ENCODE peak calls at places on chromosomes 5 and 9, in nine cellular contexts. One of them, this sample, is unnamed.

GRCh38 chr9:114908104-114908621 is 22.2 kb downstream of the TNFSF8 start:
- DNase-seq in left ventricle myocardium inferior: no peak
- DNase-seq in A549: peak
- DNase-seq in fibroblast of lung: peak
- DNase-seq in kidney: no peak
- DNase-seq in fibroblast of mammary gland: peak
- DNase-seq in brain microvascular endothelial cell: no peak
- DNase-seq in colonic mucosa: peak
- DNase-seq in astrocyte of the cerebellum: no peak
- DNase-seq in this sample: no peak

GRCh38 chr5:150163547-150164059 is 3.0 kb upstream of the CDX1 start:
- DNase-seq in brain microvascular endothelial cell: no peak
- DNase-seq in astrocyte of the cerebellum: no peak
- DNase-seq in fibroblast of mammary gland: no peak
- DNase-seq in A549: no peak
- DNase-seq in colonic mucosa: peak
- DNase-seq in left ventricle myocardium inferior: peak
- DNase-seq in fibroblast of lung: no peak
- DNase-seq in kidney: no peak
- DNase-seq in this sample: no peak

GRCh38 chr9:698276-698675 is 143.2 kb upstream of the DMRT1 start:
- DNase-seq in kidney: no peak
- DNase-seq in fibroblast of mammary gland: peak
- DNase-seq in fibroblast of lung: peak
- DNase-seq in left ventricle myocardium inferior: no peak
- DNase-seq in A549: no peak
- DNase-seq in astrocyte of the cerebellum: no peak
- DNase-seq in colonic mucosa: no peak
- DNase-seq in brain microvascular endothelial cell: peak
- DNase-seq in this sample: no peak

GRCh38 chr5:474826-475661 is 32.1 kb downstream of the EXOC3 start:
- DNase-seq in brain microvascular endothelial cell: no peak
- DNase-seq in astrocyte of the cerebellum: no peak
- DNase-seq in A549: no peak
- DNase-seq in fibroblast of mammary gland: no peak
- DNase-seq in fibroblast of lung: peak
- DNase-seq in left ventricle myocardium inferior: peak
- DNase-seq in colonic mucosa: no peak
- DNase-seq in kidney: peak
- DNase-seq in this sample: no peak

GRCh38 chr5:130545291-130545690 is 619.8 kb downstream of the HINT1 start:
- DNase-seq in fibroblast of mammary gland: peak
- DNase-seq in astrocyte of the cerebellum: no peak
- DNase-seq in fibroblast of lung: no peak
- DNase-seq in brain microvascular endothelial cell: no peak
- DNase-seq in left ventricle myocardium inferior: no peak
- DNase-seq in kidney: no peak
- DNase-seq in A549: no peak
- DNase-seq in colonic mucosa: no peak
- DNase-seq in this sample: no peak

GRCh38 chr5:93990504-93991085 is 249.2 kb upstream of the POU5F2 start:
- DNase-seq in left ventricle myocardium inferior: no peak
- DNase-seq in brain microvascular endothelial cell: no peak
- DNase-seq in colonic mucosa: peak
- DNase-seq in A549: no peak
- DNase-seq in astrocyte of the cerebellum: no peak
- DNase-seq in kidney: no peak
- DNase-seq in fibroblast of mammary gland: peak
- DNase-seq in fibroblast of lung: no peak
- DNase-seq in this sample: no peak

GRCh38 chr9:88678431-88678830 is 143.5 kb downstream of the NXNL2 start:
- DNase-seq in left ventricle myocardium inferior: no peak
- DNase-seq in fibroblast of mammary gland: no peak
- DNase-seq in fibroblast of lung: no peak
- DNase-seq in astrocyte of the cerebellum: no peak
- DNase-seq in colonic mucosa: no peak
- DNase-seq in kidney: no peak
- DNase-seq in A549: no peak
- DNase-seq in brain microvascular endothelial cell: no peak
- DNase-seq in this sample: no peak

GRCh38 chr9:122213589-122214413 is 15.0 kb downstream of the LHX6 start:
- DNase-seq in left ventricle myocardium inferior: no peak
- DNase-seq in colonic mucosa: peak
- DNase-seq in astrocyte of the cerebellum: no peak
- DNase-seq in A549: peak
- DNase-seq in fibroblast of lung: no peak
- DNase-seq in brain microvascular endothelial cell: no peak
- DNase-seq in fibroblast of mammary gland: no peak
- DNase-seq in kidney: peak
- DNase-seq in this sample: no peak

GRCh38 chr5:1637639-1638481 is 114.1 kb upstream of the LPCAT1 start:
- DNase-seq in astrocyte of the cerebellum: no peak
- DNase-seq in fibroblast of lung: no peak
- DNase-seq in brain microvascular endothelial cell: no peak
- DNase-seq in left ventricle myocardium inferior: no peak
- DNase-seq in kidney: no peak
- DNase-seq in colonic mucosa: no peak
- DNase-seq in A549: no peak
- DNase-seq in fibroblast of mammary gland: no peak
- DNase-seq in this sample: no peak

GRCh38 chr5:32017638-32018429 is 156.3 kb downstream of the GOLPH3 start:
- DNase-seq in astrocyte of the cerebellum: peak
- DNase-seq in left ventricle myocardium inferior: no peak
- DNase-seq in kidney: no peak
- DNase-seq in fibroblast of lung: peak
- DNase-seq in A549: no peak
- DNase-seq in colonic mucosa: no peak
- DNase-seq in brain microvascular endothelial cell: no peak
- DNase-seq in fibroblast of mammary gland: peak
- DNase-seq in this sample: no peak

GRCh38 chr5:67268233-67269011 is 71.8 kb upstream of the CD180 start:
- DNase-seq in brain microvascular endothelial cell: peak
- DNase-seq in fibroblast of lung: peak
- DNase-seq in left ventricle myocardium inferior: peak
- DNase-seq in kidney: peak
- DNase-seq in astrocyte of the cerebellum: peak
- DNase-seq in colonic mucosa: peak
- DNase-seq in fibroblast of mammary gland: peak
- DNase-seq in A549: peak
- DNase-seq in this sample: peak

GRCh38 chr5:75007537-75007847 is 44.9 kb downstream of the GCNT4 start:
- DNase-seq in fibroblast of lung: peak
- DNase-seq in fibroblast of mammary gland: peak
- DNase-seq in brain microvascular endothelial cell: peak
- DNase-seq in A549: no peak
- DNase-seq in kidney: no peak
- DNase-seq in left ventricle myocardium inferior: no peak
- DNase-seq in astrocyte of the cerebellum: no peak
- DNase-seq in colonic mucosa: no peak
- DNase-seq in this sample: no peak

GRCh38 chr5:9233712-9234111 is 312.2 kb downstream of the SEMA5A start:
- DNase-seq in colonic mucosa: no peak
- DNase-seq in A549: no peak
- DNase-seq in brain microvascular endothelial cell: peak
- DNase-seq in astrocyte of the cerebellum: peak
- DNase-seq in fibroblast of lung: peak
- DNase-seq in kidney: no peak
- DNase-seq in left ventricle myocardium inferior: no peak
- DNase-seq in fibroblast of mammary gland: no peak
- DNase-seq in this sample: peak

GRCh38 chr5:10886497-10886896 is 125.5 kb upstream of the DAP start:
- DNase-seq in fibroblast of mammary gland: no peak
- DNase-seq in colonic mucosa: no peak
- DNase-seq in A549: no peak
- DNase-seq in astrocyte of the cerebellum: no peak
- DNase-seq in brain microvascular endothelial cell: no peak
- DNase-seq in left ventricle myocardium inferior: no peak
- DNase-seq in kidney: no peak
- DNase-seq in fibroblast of lung: no peak
- DNase-seq in this sample: no peak

GRCh38 chr5:10620346-10620745 is 56.5 kb downstream of the ANKRD33B start:
- DNase-seq in fibroblast of lung: no peak
- DNase-seq in colonic mucosa: no peak
- DNase-seq in fibroblast of mammary gland: no peak
- DNase-seq in A549: no peak
- DNase-seq in astrocyte of the cerebellum: no peak
- DNase-seq in left ventricle myocardium inferior: no peak
- DNase-seq in kidney: no peak
- DNase-seq in brain microvascular endothelial cell: no peak
- DNase-seq in this sample: no peak

GRCh38 chr5:71658916-71659661 is 60.0 kb upstream of the CARTPT start:
- DNase-seq in fibroblast of mammary gland: peak
- DNase-seq in brain microvascular endothelial cell: no peak
- DNase-seq in colonic mucosa: no peak
- DNase-seq in left ventricle myocardium inferior: no peak
- DNase-seq in kidney: no peak
- DNase-seq in A549: no peak
- DNase-seq in astrocyte of the cerebellum: no peak
- DNase-seq in fibroblast of lung: no peak
- DNase-seq in this sample: no peak

DNA sequence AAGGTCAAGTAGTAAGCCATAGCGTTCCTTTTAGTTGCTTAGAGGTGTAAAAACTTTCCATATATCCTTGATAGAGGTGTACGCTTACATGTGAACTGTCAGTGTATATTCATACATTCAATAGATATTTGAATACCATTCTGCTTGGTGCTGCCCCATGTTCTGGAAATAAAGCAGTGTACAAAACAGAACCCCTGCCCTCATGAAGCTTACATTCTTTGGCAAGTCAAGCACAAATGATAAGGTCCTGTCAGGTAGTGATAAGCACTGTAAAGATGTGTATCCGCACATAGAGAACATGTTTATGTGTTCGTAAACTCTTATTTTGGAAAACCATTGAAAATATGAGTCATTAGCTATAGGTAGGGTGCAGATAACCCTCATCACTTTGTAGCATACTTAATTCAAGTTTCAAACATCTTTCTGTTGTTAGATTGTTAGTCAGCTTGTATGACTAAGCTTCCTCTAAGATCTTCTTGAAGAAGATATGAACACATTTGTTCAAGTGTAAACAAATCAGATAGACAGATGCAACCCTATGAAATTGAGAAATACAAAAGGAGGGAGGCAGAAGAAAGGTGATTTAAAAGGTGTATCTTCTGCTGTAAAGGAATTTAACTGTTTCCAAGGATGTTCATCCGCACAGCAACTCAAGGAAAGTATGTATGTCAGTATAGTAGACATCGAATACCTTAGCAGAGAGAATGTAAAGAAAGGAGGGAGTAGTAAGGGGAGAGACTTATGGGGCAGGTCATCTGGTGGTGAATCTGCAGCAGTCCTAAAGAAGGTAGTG is 1.6 kb downstream of the GTF3C4 start:
- DNase-seq in kidney: no peak
- DNase-seq in astrocyte of the cerebellum: no peak
- DNase-seq in A549: no peak
- DNase-seq in colonic mucosa: no peak
- DNase-seq in left ventricle myocardium inferior: no peak
- DNase-seq in fibroblast of lung: no peak
- DNase-seq in brain microvascular endothelial cell: no peak
- DNase-seq in fibroblast of mammary gland: peak
- DNase-seq in this sample: no peak
- H3K4me3 ChIP-seq in kidney: peak
- H3K4me3 ChIP-seq in astrocyte of the cerebellum: peak
- H3K4me3 ChIP-seq in A549: peak
- H3K4me3 ChIP-seq in colonic mucosa: peak
- H3K4me3 ChIP-seq in left ventricle myocardium inferior: peak
- H3K4me3 ChIP-seq in fibroblast of lung: peak
- H3K4me3 ChIP-seq in brain microvascular endothelial cell: peak
- H3K4me3 ChIP-seq in fibroblast of mammary gland: peak
- H3K4me3 ChIP-seq in this sample: peak

GRCh38 chr9:37217141-37217540 is 96.8 kb downstream of the ZCCHC7 start:
- DNase-seq in fibroblast of lung: no peak
- DNase-seq in kidney: no peak
- DNase-seq in A549: no peak
- DNase-seq in fibroblast of mammary gland: no peak
- DNase-seq in colonic mucosa: no peak
- DNase-seq in brain microvascular endothelial cell: no peak
- DNase-seq in left ventricle myocardium inferior: no peak
- DNase-seq in astrocyte of the cerebellum: no peak
- DNase-seq in this sample: no peak
- TF ChIP-seq CTCF in fibroblast of lung: no peak
- TF ChIP-seq CTCF in kidney: no peak
- TF ChIP-seq CTCF in A549: no peak
- TF ChIP-seq CTCF in fibroblast of mammary gland: no peak
- TF ChIP-seq CTCF in colonic mucosa: no peak
- TF ChIP-seq CTCF in brain microvascular endothelial cell: no peak
- TF ChIP-seq CTCF in left ventricle myocardium inferior: no peak
- TF ChIP-seq CTCF in astrocyte of the cerebellum: no peak
- TF ChIP-seq CTCF in this sample: no peak

GRCh38 chr5:177466861-177467260 is 6.6 kb downstream of the DBN1 start:
- DNase-seq in colonic mucosa: no peak
- DNase-seq in brain microvascular endothelial cell: no peak
- DNase-seq in kidney: no peak
- DNase-seq in A549: no peak
- DNase-seq in fibroblast of lung: no peak
- DNase-seq in astrocyte of the cerebellum: no peak
- DNase-seq in left ventricle myocardium inferior: no peak
- DNase-seq in fibroblast of mammary gland: no peak
- DNase-seq in this sample: no peak
- H3K4me3 ChIP-seq in colonic mucosa: no peak
- H3K4me3 ChIP-seq in brain microvascular endothelial cell: no peak
- H3K4me3 ChIP-seq in kidney: no peak
- H3K4me3 ChIP-seq in A549: no peak
- H3K4me3 ChIP-seq in fibroblast of lung: no peak
- H3K4me3 ChIP-seq in astrocyte of the cerebellum: no peak
- H3K4me3 ChIP-seq in left ventricle myocardium inferior: no peak
- H3K4me3 ChIP-seq in fibroblast of mammary gland: no peak
- H3K4me3 ChIP-seq in this sample: no peak

DNA sequence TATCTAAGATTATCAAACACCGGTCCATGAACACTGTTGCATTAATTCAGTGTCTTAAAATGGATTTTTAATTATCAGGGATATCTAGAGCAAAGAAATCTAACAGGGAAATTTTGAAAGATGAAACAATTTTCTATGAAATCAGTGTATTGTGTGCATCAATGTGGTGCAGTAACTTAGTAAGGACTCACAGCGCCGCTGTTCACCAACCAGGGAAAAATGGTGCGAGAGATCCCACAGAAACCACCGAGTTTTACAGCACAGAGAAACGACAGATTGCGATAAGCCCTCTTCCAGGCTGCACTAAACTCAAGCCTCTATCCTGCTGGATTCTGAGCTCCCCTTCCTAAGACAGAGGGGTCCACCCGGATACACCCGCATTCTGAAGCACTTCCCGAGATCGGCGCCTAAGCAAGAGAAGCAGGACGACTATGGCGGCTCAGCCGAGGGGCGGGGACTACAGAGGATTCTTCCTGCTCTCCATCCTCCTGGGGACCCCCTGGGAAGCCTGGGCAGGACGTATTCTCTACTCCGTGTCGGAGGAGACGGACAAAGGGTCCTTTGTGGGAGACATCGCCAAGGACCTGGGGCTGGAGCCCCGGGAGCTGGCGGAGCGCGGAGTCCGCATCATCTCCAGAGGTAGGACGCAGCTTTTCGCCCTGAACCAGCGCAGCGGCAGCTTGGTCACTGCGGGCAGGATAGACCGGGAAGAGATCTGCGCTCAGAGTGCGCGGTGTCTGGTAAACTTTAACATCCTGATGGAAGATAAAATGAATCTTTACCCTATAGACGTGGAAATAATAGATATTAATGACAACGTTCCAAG is at the start of gene PCDHGA7:
- DNase-seq in brain microvascular endothelial cell: peak
- DNase-seq in left ventricle myocardium inferior: no peak
- DNase-seq in astrocyte of the cerebellum: no peak
- DNase-seq in A549: peak
- DNase-seq in fibroblast of lung: peak
- DNase-seq in colonic mucosa: no peak
- DNase-seq in fibroblast of mammary gland: peak
- DNase-seq in kidney: no peak
- DNase-seq in this sample: no peak
- TF ChIP-seq CTCF in brain microvascular endothelial cell: peak
- TF ChIP-seq CTCF in left ventricle myocardium inferior: peak
- TF ChIP-seq CTCF in astrocyte of the cerebellum: peak
- TF ChIP-seq CTCF in A549: peak
- TF ChIP-seq CTCF in fibroblast of lung: peak
- TF ChIP-seq CTCF in colonic mucosa: no peak
- TF ChIP-seq CTCF in fibroblast of mammary gland: peak
- TF ChIP-seq CTCF in kidney: peak
- TF ChIP-seq CTCF in this sample: peak